ENCODE peak calls at places on chromosomes 4 and X, in nine cellular contexts. P is fibroblast of lung; A is thyroid gland; W is AG04450; U is psoas muscle; Q is heart right ventricle; M is dorsolateral prefrontal cortex; I is CD4-positive, alpha-beta T cell; B is brain microvascular endothelial cell. K is an unnamed sample.

GRCh38 chr4:119197772-119198212 is 14.7 kb upstream of the USP53 start:
- DNase-seq in P (no peak), A (no peak), W (no peak), U (no peak), Q (no peak), M (no peak), I (no peak), B (no peak), K (no peak)

GRCh38 chr4:139152249-139152648 is 24.8 kb downstream of the ELF2 start:
- DNase-seq in P (no peak), A (no peak), W (no peak), U (no peak), Q (no peak), M (no peak), I (no peak), B (no peak), K (no peak)

GRCh38 chrX:153960786-153961185 is 10.8 kb downstream of the HCFC1 start:
- DNase-seq in P (no peak), A (no peak), W (no peak), U (no peak), Q (no peak), M (no peak), I (no peak), B (no peak), K (no peak)

GRCh38 chr4:150583287-150584197 is 1.6 kb downstream of the MAB21L2 start:
- DNase-seq in P (peak; percentile 61), A (peak; percentile 69), W (no peak), U (peak; percentile 13), Q (peak; percentile 25), M (peak; percentile 19), I (no peak), B (peak; percentile 28), K (no peak)

GRCh38 chr4:77564231-77564630 is 41.4 kb upstream of the CXCL13 start:
- DNase-seq in P (peak; percentile 63), A (peak; percentile 74), W (no peak), U (no peak), Q (no peak), M (no peak), I (no peak), B (no peak), K (no peak)

GRCh38 chr4:95867919-95868318 is 28.0 kb downstream of the PDHA2 start:
- DNase-seq in P (peak; percentile 11), A (no peak), W (no peak), U (no peak), Q (no peak), M (no peak), I (no peak), B (no peak), K (no peak)

GRCh38 chr4:186190456-186191265 is 706 bp upstream of the CYP4V2 start:
- DNase-seq in P (peak; percentile 31), A (peak; percentile 72), W (no peak), U (no peak), Q (peak; percentile 58), M (no peak), I (peak; percentile 54), B (no peak), K (no peak)

GRCh38 chrX:148146121-148146520 is 165.0 kb downstream of the FMR1NB start:
- DNase-seq in P (no peak), A (no peak), W (no peak), U (no peak), Q (no peak), M (no peak), I (no peak), B (no peak), K (no peak)

GRCh38 chr4:119490335-119490734 is 138.3 kb downstream of the PDE5A start:
- DNase-seq in P (peak; percentile 66), A (no peak), W (no peak), U (no peak), Q (no peak), M (no peak), I (no peak), B (peak; percentile 35), K (no peak)

GRCh38 chr4:4524364-4524763 is 17.5 kb downstream of the STX18 start:
- DNase-seq in P (peak; percentile 20), A (peak; percentile 48), W (no peak), U (no peak), Q (no peak), M (no peak), I (peak; percentile 15), B (no peak), K (no peak)

GRCh38 chr4:15689540-15689939 is 7.9 kb downstream of the FAM200B start:
- DNase-seq in P (no peak), A (no peak), W (no peak), U (no peak), Q (no peak), M (no peak), I (no peak), B (peak; percentile 41), K (no peak)

GRCh38 chr4:40736910-40737309 is 12.8 kb upstream of the NSUN7 start:
- DNase-seq in P (peak; percentile 72), A (no peak), W (no peak), U (no peak), Q (no peak), M (no peak), I (no peak), B (no peak), K (no peak)

GRCh38 chr4:88655226-88655625 is 42.4 kb downstream of the NAP1L5 start:
- DNase-seq in P (no peak), A (no peak), W (no peak), U (no peak), Q (no peak), M (no peak), I (no peak), B (no peak), K (no peak)

GRCh38 chr4:88661724-88662123 is 35.9 kb downstream of the NAP1L5 start:
- DNase-seq in P (peak; percentile 86), A (no peak), W (peak; percentile 33), U (no peak), Q (no peak), M (no peak), I (no peak), B (peak; percentile 66), K (no peak)

GRCh38 chr4:88659890-88660208 is 37.8 kb downstream of the NAP1L5 start:
- DNase-seq in P (no peak), A (no peak), W (no peak), U (no peak), Q (no peak), M (no peak), I (no peak), B (no peak), K (no peak)

GRCh38 chr4:88660446-88661294 is 37.0 kb downstream of the NAP1L5 start:
- DNase-seq in P (peak; percentile 52), A (no peak), W (no peak), U (no peak), Q (no peak), M (no peak), I (no peak), B (peak; percentile 9), K (no peak)

DNA sequence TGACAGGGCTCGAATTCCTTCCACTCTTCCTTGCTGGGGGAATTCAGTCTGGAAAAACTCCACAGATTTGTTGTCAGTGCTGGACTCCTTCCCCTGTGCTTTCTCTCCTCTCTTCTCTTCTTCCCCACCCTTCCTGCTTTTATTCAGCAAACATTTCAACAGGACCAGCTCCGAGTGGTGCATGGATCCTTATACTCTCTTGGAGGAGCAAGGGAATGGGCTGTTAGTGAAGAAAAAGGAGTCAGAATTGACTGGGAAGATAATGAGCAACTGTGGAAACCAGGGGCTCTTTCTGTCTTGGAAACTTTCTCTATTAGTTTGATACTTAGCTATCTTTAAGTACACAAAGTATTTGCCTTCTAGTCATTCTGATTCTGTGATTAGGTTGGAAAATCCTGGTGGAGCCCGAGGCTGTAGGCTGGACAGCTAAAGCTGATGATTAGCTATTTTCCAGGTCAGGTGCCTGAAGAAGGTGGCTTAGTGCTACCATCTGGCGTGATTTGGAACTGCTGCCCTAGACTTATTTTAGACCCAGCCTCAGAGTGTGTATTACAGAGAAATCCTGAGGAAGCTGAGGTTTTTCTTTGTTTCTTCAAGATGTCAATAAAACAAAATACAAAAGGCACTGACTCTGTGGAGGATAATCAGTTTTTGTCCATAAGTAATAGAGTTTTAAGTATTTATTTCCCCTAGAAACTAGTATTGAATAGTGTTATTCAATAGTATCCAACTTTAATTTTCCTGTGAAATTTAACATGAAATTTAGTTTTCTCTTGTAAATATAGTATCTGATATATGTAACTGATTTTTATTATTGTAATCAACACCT is 38.4 kb downstream of the NAP1L5 start:
- DNase-seq in P (peak; percentile 81), A (peak; percentile 68), W (peak; percentile 26), U (no peak), Q (no peak), M (no peak), I (peak; percentile 29), B (peak; percentile 72), K (no peak)
- TF ChIP-seq CTCF in P (peak; percentile 84), A (peak; percentile 90), W (peak; percentile 76), U (peak; percentile 82), Q (peak; percentile 75), M (peak; percentile 68), I (peak; percentile 68), B (peak; percentile 83), K (peak; percentile 73)

GRCh38 chrX:11913001-11913400 is 155.0 kb downstream of the MSL3 start:
- DNase-seq in P (no peak), A (no peak), W (no peak), U (no peak), Q (no peak), M (no peak), I (no peak), B (peak; percentile 16), K (no peak)

GRCh38 chrX:11908371-11908770 is 150.3 kb downstream of the MSL3 start:
- DNase-seq in P (peak; percentile 24), A (no peak), W (no peak), U (no peak), Q (no peak), M (no peak), I (peak; percentile 2), B (peak; percentile 9), K (no peak)
- TF ChIP-seq CTCF in P (peak; percentile 46), A (no peak), W (peak; percentile 50), U (no peak), Q (no peak), M (no peak), I (no peak), B (peak; percentile 62), K (peak; percentile 35)

DNA sequence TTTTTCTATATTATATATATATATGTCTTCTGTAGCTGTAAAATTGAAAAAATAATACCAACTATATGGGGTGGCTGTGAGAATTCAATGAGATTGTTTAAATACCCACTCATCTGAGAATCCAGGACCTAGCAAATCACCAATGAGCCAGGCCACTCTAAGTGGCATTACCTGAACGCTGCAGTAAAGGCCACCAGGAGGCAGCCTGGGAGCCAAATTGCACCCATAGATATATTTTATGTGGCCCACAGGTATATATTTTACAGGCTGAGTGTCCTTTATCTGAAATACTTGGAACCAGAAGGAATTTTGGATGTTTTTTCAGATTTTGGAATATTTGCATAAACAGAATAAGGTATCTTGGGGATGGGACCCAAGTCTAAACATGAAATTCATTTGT is 58.2 kb upstream of the C4orf50 start:
- DNase-seq in P (no peak), A (no peak), W (no peak), U (no peak), Q (no peak), M (no peak), I (no peak), B (no peak), K (no peak)
- TF ChIP-seq CTCF in P (no peak), A (peak; percentile 11), W (no peak), U (no peak), Q (no peak), M (no peak), I (no peak), B (no peak), K (no peak)

DNA sequence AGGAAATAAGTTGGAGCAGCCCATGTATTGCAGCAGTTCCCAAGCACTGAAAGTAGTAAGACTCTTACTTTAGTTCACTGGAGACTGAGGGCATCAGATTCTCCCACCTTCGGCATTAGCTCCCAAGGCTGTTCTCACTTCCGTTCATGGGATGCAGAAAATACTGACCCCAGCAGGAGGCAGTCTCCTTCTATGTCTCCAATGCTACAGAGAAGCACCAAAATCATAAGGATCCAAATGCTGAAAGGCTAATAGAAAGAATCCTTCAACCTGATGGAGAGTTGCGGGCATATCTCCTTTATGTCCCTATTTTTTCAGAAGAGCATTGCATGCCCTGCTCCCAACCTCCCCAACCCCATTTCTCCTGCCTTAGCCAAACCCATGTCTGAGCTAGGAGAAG is 32.4 kb downstream of the ADH7 start:
- DNase-seq in P (no peak), A (no peak), W (no peak), U (no peak), Q (no peak), M (no peak), I (no peak), B (no peak), K (no peak)
- TF ChIP-seq CTCF in P (peak; percentile 9), A (no peak), W (no peak), U (no peak), Q (no peak), M (no peak), I (no peak), B (peak; percentile 11), K (no peak)